ENCODE peak calls at places on chromosomes 4 and X, in eight cellular contexts. B is body of pancreas, S is SK-N-SH, Q is spleen, O is upper lobe of right lung, G is cardiac muscle cell, V is substantia nigra, T is mammary epithelial cell. W is an unnamed sample.

GRCh38 chr4:11488657-11489448 is 60.2 kb upstream of the HS3ST1 start:
- DNase-seq in B (no peak), S (no peak), Q (no peak), O (no peak), G (no peak), V (no peak), T (peak), W (no peak)

GRCh38 chr4:184856277-184856609 is 30.5 kb upstream of the ACSL1 start:
- DNase-seq in B (no peak), S (no peak), Q (no peak), O (no peak), G (no peak), V (no peak), T (no peak), W (no peak)

GRCh38 chr4:57191523-57192034 is 81.4 kb upstream of the IGFBP7 start:
- DNase-seq in B (peak), S (no peak), Q (no peak), O (no peak), G (peak), V (no peak), T (no peak), W (no peak)

GRCh38 chrX:46543441-46543840 is 1.8 kb downstream of the ZNF674 start:
- DNase-seq in B (no peak), S (no peak), Q (no peak), O (no peak), G (no peak), V (no peak), T (no peak), W (no peak)

GRCh38 chr4:122712782-122713181 is 19.7 kb upstream of the BBS12 start:
- DNase-seq in B (no peak), S (no peak), Q (no peak), O (no peak), G (no peak), V (no peak), T (peak), W (no peak)

GRCh38 chr4:212438-213174 is 88.3 kb downstream of the ZNF718 start:
- DNase-seq in B (peak), S (peak), Q (peak), O (peak), G (peak), V (peak), T (peak), W (no peak)

GRCh38 chrX:45849261-45849660 is 648.6 kb upstream of the DIPK2B start:
- DNase-seq in B (peak), S (peak), Q (no peak), O (no peak), G (peak), V (no peak), T (peak), W (peak)

GRCh38 chr4:23789765-23790164 is 100.1 kb downstream of the PPARGC1A start:
- DNase-seq in B (peak), S (no peak), Q (no peak), O (no peak), G (peak), V (no peak), T (no peak), W (no peak)

GRCh38 chr4:25223770-25224375 is 10.0 kb upstream of the PI4K2B start:
- DNase-seq in B (no peak), S (no peak), Q (no peak), O (no peak), G (peak), V (no peak), T (peak), W (no peak)

GRCh38 chr4:20381005-20381404 is 129.3 kb downstream of the SLIT2 start:
- DNase-seq in B (no peak), S (no peak), Q (no peak), O (no peak), G (no peak), V (no peak), T (no peak), W (no peak)

GRCh38 chr4:81485310-81485980 is 13.7 kb upstream of the RASGEF1B start:
- DNase-seq in B (no peak), S (no peak), Q (no peak), O (no peak), G (no peak), V (no peak), T (no peak), W (no peak)

GRCh38 chr4:81482344-81482743 is 10.6 kb upstream of the RASGEF1B start:
- DNase-seq in B (no peak), S (no peak), Q (no peak), O (no peak), G (no peak), V (no peak), T (no peak), W (no peak)

GRCh38 chr4:81481151-81481550 is 9.4 kb upstream of the RASGEF1B start:
- DNase-seq in B (no peak), S (no peak), Q (no peak), O (no peak), G (no peak), V (no peak), T (no peak), W (no peak)

GRCh38 chr4:81490761-81491160 is 19.1 kb upstream of the RASGEF1B start:
- DNase-seq in B (no peak), S (no peak), Q (no peak), O (no peak), G (no peak), V (no peak), T (no peak), W (no peak)

DNA sequence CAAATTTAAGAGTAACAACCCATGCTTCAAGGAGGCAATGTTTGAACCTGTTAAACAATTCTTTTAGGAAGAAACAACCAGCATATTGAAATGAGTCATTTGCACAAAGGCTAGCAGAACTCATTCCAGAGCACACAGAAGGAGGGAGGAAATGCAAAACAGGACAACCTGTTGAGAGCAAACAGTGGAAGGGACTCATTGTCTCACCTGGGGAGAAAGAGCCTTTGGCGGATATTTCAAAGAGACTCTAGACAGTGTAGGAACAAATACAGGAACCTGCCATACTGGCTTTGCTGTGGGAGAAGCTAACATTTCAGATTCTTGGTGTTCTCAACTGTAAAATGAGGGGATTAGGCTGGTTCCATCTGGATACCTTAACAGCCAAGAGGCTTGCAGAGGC is 14.8 kb upstream of the RASGEF1B start:
- DNase-seq in B (no peak), S (no peak), Q (no peak), O (no peak), G (no peak), V (no peak), T (no peak), W (no peak)
- H3K27ac ChIP-seq in B (no peak), S (no peak), Q (no peak), O (peak), G (no peak), V (no peak), T (no peak), W (peak)

GRCh38 chr4:114599231-114600065 is 841 bp downstream of the UGT8 start:
- DNase-seq in B (peak), S (peak), Q (peak), O (peak), G (no peak), V (peak), T (peak), W (no peak)

GRCh38 chr4:114600672-114601071 is 2.1 kb downstream of the UGT8 start:
- DNase-seq in B (no peak), S (no peak), Q (no peak), O (no peak), G (no peak), V (no peak), T (no peak), W (no peak)

GRCh38 chr4:114600066-114600552 is 1.5 kb downstream of the UGT8 start:
- DNase-seq in B (no peak), S (no peak), Q (no peak), O (no peak), G (no peak), V (no peak), T (no peak), W (no peak)

GRCh38 chr4:114597410-114598115 is 1.0 kb upstream of the UGT8 start:
- DNase-seq in B (peak), S (no peak), Q (no peak), O (no peak), G (no peak), V (no peak), T (no peak), W (no peak)

GRCh38 chr4:114598191-114599121 is at the start of gene UGT8:
- DNase-seq in B (peak), S (peak), Q (peak), O (peak), G (peak), V (peak), T (peak), W (no peak)
- H3K27ac ChIP-seq in B (peak), S (no peak), Q (peak), O (no peak), G (no peak), V (peak), T (no peak), W (no peak)

DNA sequence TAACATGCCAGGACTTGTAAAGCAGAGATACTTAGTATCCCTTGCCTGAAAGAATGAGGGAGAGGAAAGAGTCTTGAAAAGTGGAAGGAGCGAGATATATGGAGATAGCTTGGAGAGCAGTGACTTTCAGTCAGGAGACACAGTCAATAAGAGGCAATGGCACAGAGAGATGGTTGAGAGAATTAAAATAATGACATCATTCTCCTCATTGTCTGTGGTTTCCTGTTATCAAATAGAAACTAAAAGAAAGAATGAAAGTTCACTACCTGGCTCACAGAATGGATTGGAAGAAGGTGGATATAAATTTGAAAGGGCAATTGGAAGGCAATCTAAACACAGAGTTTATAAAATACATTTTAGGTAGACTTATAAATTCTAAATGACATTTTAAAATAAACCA is 760.2 kb upstream of the AADAT start:
- DNase-seq in B (no peak), S (no peak), Q (no peak), O (no peak), G (no peak), V (no peak), T (no peak), W (no peak)
- H3K27ac ChIP-seq in B (no peak), S (no peak), Q (no peak), O (no peak), G (no peak), V (no peak), T (no peak), W (no peak)

GRCh38 chr4:95293014-95293413 is 255.8 kb downstream of the UNC5C start:
- DNase-seq in B (no peak), S (no peak), Q (no peak), O (no peak), G (peak), V (no peak), T (peak), W (no peak)
- H3K27ac ChIP-seq in B (no peak), S (no peak), Q (no peak), O (no peak), G (no peak), V (peak), T (no peak), W (no peak)

DNA sequence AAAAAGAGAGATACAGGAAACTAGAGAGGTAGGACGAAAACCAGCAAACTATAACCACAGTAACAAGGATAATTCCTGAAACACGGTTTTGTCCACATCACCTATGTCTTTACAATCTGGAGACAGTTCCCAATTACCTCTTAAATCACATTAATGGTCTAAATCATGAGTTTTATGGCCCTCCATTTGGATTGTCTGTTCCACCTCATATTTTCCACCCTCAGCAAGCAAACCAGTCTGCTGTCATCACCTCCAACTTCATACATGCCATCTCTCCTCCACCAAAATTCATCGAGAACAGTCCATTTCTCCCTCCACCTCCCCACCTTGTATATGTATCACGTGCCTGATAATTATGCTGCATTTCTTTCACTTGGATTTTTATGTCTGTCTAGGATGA is 107.3 kb downstream of the SH3RF1 start:
- DNase-seq in B (no peak), S (no peak), Q (no peak), O (no peak), G (no peak), V (no peak), T (no peak), W (no peak)
- H3K27ac ChIP-seq in B (no peak), S (no peak), Q (no peak), O (no peak), G (no peak), V (no peak), T (no peak), W (no peak)